ENCODE peak calls at places on chromosomes 2 and 18, in four cellular contexts. One of them, this sample, is unnamed.

GRCh38 chr2:168521342-168521741 is 65.3 kb downstream of the CERS6 start:
- DNase-seq in right atrium auricular region: no peak
- DNase-seq in AG04450: no peak
- DNase-seq in cerebellar cortex: no peak
- DNase-seq in this sample: no peak

GRCh38 chr2:61538920-61539559 is 884 bp upstream of the XPO1 start:
- DNase-seq in right atrium auricular region: no peak
- DNase-seq in cerebellar cortex: peak; percentile 69
- DNase-seq in AG04450: no peak
- DNase-seq in this sample: peak; percentile 38

GRCh38 chr18:62105373-62105772 is 81.5 kb downstream of the PIGN start:
- DNase-seq in cerebellar cortex: no peak
- DNase-seq in AG04450: peak; percentile 7
- DNase-seq in right atrium auricular region: no peak
- DNase-seq in this sample: no peak

GRCh38 chr2:190948671-190949070 is 65.3 kb downstream of the STAT1 start:
- DNase-seq in cerebellar cortex: no peak
- DNase-seq in right atrium auricular region: no peak
- DNase-seq in AG04450: no peak
- DNase-seq in this sample: no peak

GRCh38 chr2:24076849-24077534 is 866 bp upstream of the SF3B6 start:
- DNase-seq in AG04450: no peak
- DNase-seq in cerebellar cortex: peak; percentile 32
- DNase-seq in right atrium auricular region: no peak
- DNase-seq in this sample: peak; percentile 21

GRCh38 chr2:63053235-63053888 is 2.7 kb downstream of the OTX1 start:
- DNase-seq in AG04450: no peak
- DNase-seq in cerebellar cortex: no peak
- DNase-seq in right atrium auricular region: no peak
- DNase-seq in this sample: no peak

GRCh38 chr18:60892441-60892840 is 440.8 kb upstream of the CDH20 start:
- DNase-seq in cerebellar cortex: no peak
- DNase-seq in right atrium auricular region: no peak
- DNase-seq in AG04450: no peak
- DNase-seq in this sample: no peak

GRCh38 chr2:19256239-19256638 is 102.2 kb downstream of the OSR1 start:
- DNase-seq in right atrium auricular region: no peak
- DNase-seq in cerebellar cortex: no peak
- DNase-seq in AG04450: peak; percentile 76
- DNase-seq in this sample: no peak

GRCh38 chr2:208064220-208064951 is 39.1 kb upstream of the PLEKHM3 start:
- DNase-seq in right atrium auricular region: no peak
- DNase-seq in cerebellar cortex: no peak
- DNase-seq in AG04450: peak; percentile 77
- DNase-seq in this sample: no peak

GRCh38 chr2:117199511-117199910 is 615.0 kb upstream of the DDX18 start:
- DNase-seq in cerebellar cortex: no peak
- DNase-seq in right atrium auricular region: no peak
- DNase-seq in AG04450: no peak
- DNase-seq in this sample: no peak

GRCh38 chr18:49020129-49020528 is 69.4 kb upstream of the SMAD7 start:
- DNase-seq in AG04450: no peak
- DNase-seq in cerebellar cortex: no peak
- DNase-seq in right atrium auricular region: peak; percentile 40
- DNase-seq in this sample: no peak

GRCh38 chr2:45973426-45973825 is 322.0 kb downstream of the PRKCE start:
- DNase-seq in AG04450: no peak
- DNase-seq in right atrium auricular region: no peak
- DNase-seq in cerebellar cortex: no peak
- DNase-seq in this sample: no peak

GRCh38 chr2:176911-177310 is 86.9 kb downstream of the SH3YL1 start:
- DNase-seq in AG04450: no peak
- DNase-seq in right atrium auricular region: no peak
- DNase-seq in cerebellar cortex: no peak
- DNase-seq in this sample: no peak

GRCh38 chr18:55419939-55420664 is 167.9 kb downstream of the TCF4 start:
- DNase-seq in right atrium auricular region: no peak
- DNase-seq in AG04450: no peak
- DNase-seq in cerebellar cortex: peak; percentile 57
- DNase-seq in this sample: no peak

GRCh38 chr2:63023444-63023843 is 27.2 kb upstream of the OTX1 start:
- DNase-seq in cerebellar cortex: peak; percentile 38
- DNase-seq in AG04450: no peak
- DNase-seq in right atrium auricular region: no peak
- DNase-seq in this sample: no peak

GRCh38 chr2:106885326-106885725 is 641 bp downstream of the ST6GAL2 start:
- DNase-seq in AG04450: no peak
- DNase-seq in right atrium auricular region: no peak
- DNase-seq in cerebellar cortex: peak; percentile 14
- DNase-seq in this sample: no peak

GRCh38 chr2:236712304-236712703 is 142.7 kb downstream of the ACKR3 start:
- DNase-seq in right atrium auricular region: no peak
- DNase-seq in cerebellar cortex: no peak
- DNase-seq in AG04450: no peak
- DNase-seq in this sample: no peak

GRCh38 chr2:111995148-111995547 is 59.9 kb upstream of the TMEM87B start:
- DNase-seq in cerebellar cortex: no peak
- DNase-seq in AG04450: no peak
- DNase-seq in right atrium auricular region: no peak
- DNase-seq in this sample: no peak

GRCh38 chr2:146412625-146413024 is 1432.2 kb upstream of the ACVR2A start:
- DNase-seq in AG04450: no peak
- DNase-seq in right atrium auricular region: no peak
- DNase-seq in cerebellar cortex: peak; percentile 26
- DNase-seq in this sample: no peak

GRCh38 chr2:30072250-30072842 is 74.5 kb upstream of the YPEL5 start:
- DNase-seq in cerebellar cortex: peak; percentile 73
- DNase-seq in AG04450: peak; percentile 34
- DNase-seq in right atrium auricular region: peak; percentile 60
- DNase-seq in this sample: peak; percentile 41